ENCODE peak calls at places on chromosomes 12 and 14, in six cellular contexts. N, A, Q, S, G and U are unnamed samples.
A peak's percentile ranks its signal among the peaks of the same experiment; 100 is the strongest.

GRCh38 chr14:96053600-96054381 is 14.6 kb downstream of the C14orf132 start:
- ATAC-seq in S (no peak), G (no peak), N (peak; percentile 94), Q (no peak), A (no peak), U (peak; percentile 97)

GRCh38 chr12:49010092-49010668 is 8.4 kb downstream of the PRKAG1 start:
- ATAC-seq in Q (no peak), N (no peak), A (no peak), S (no peak), G (no peak), U (no peak)

GRCh38 chr12:57864382-57864781 is 17.9 kb upstream of the CTDSP2 start:
- ATAC-seq in Q (peak; percentile 9), G (peak; percentile 51), N (peak; percentile 28), A (peak; percentile 24), S (no peak), U (no peak)

GRCh38 chr12:45165284-45165683 is 50.6 kb upstream of the ANO6 start:
- ATAC-seq in Q (no peak), A (no peak), S (no peak), N (no peak), G (no peak), U (no peak)

GRCh38 chr12:123445388-123446344 is 9.2 kb upstream of the RILPL2 start:
- ATAC-seq in Q (no peak), A (no peak), G (no peak), S (no peak), N (peak; percentile 56), U (peak; percentile 59)

GRCh38 chr12:89468648-89469326 is 55.8 kb downstream of the GALNT4 start:
- ATAC-seq in G (no peak), N (no peak), A (no peak), S (peak; percentile 88), Q (no peak), U (no peak)

GRCh38 chr14:56482306-56482705 is 97.3 kb upstream of the TMEM260 start:
- ATAC-seq in A (peak; percentile 90), G (peak; percentile 53), S (peak; percentile 62), Q (peak; percentile 69), N (no peak), U (no peak)

GRCh38 chr12:55658635-55659391 is 22.1 kb downstream of the OR10P1 start:
- ATAC-seq in G (no peak), N (no peak), S (no peak), A (no peak), Q (no peak), U (no peak)

GRCh38 chr14:31096255-31096654 is 70.1 kb upstream of the STRN3 start:
- ATAC-seq in Q (peak; percentile 16), G (no peak), N (no peak), S (no peak), A (no peak), U (no peak)

GRCh38 chr14:68580676-68581075 is 212.2 kb downstream of the ZFP36L1 start:
- ATAC-seq in N (no peak), G (no peak), Q (no peak), S (no peak), A (no peak), U (no peak)

GRCh38 chr14:50321009-50321660 is 9.0 kb downstream of the DMAC2L start:
- ATAC-seq in A (peak; percentile 98), G (peak; percentile 96), N (peak; percentile 98), S (peak; percentile 91), Q (peak; percentile 96), U (peak; percentile 94)

GRCh38 chr14:76762617-76763361 is 1.5 kb downstream of the VASH1 start:
- ATAC-seq in Q (no peak), A (no peak), G (no peak), S (no peak), N (peak; percentile 30), U (no peak)

GRCh38 chr12:132236129-132236929 is 92.1 kb downstream of the NOC4L start:
- ATAC-seq in S (no peak), Q (no peak), A (no peak), N (no peak), G (no peak), U (no peak)

GRCh38 chr12:42774238-42774637 is 184.7 kb upstream of the PRICKLE1 start:
- ATAC-seq in N (no peak), S (no peak), A (no peak), G (no peak), Q (no peak), U (no peak)

GRCh38 chr14:77654001-77654431 is 37.6 kb upstream of the SPTLC2 start:
- ATAC-seq in Q (no peak), N (no peak), A (no peak), S (peak; percentile 18), G (peak; percentile 73), U (no peak)

GRCh38 chr12:15038137-15038536 is 65.3 kb downstream of the PDE6H start:
- ATAC-seq in G (no peak), S (no peak), N (no peak), Q (no peak), A (no peak), U (no peak)

GRCh38 chr12:69649529-69649928 is 38.8 kb upstream of the LRRC10 start:
- ATAC-seq in Q (no peak), N (no peak), A (no peak), S (no peak), G (no peak), U (no peak)

DNA sequence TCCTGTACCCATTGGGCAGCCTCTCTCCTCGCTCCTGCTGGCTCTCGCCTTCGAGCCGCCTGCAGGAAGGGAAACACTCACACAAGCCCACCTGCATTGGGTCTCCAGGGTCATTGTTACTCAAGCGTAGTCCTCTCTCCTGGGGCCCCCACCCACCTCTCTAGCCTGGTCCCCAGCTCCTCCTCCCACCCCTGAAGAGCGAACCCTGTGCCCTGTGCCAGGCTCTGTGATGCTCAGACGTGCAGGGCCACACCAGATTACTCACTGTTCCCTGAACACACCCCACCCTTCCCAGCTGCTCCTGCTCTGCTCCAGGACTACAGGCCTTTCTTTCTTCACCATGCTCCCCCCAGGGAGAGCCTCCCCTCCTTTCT is 88.1 kb downstream of the NINJ2 start:
- ATAC-seq in G (no peak), Q (no peak), N (peak; percentile 29), A (no peak), S (no peak), U (no peak)
- H3K4me1 ChIP-seq in G (peaks cover 88% of the 10 kb centered on the region), Q (peaks cover 41% of the 10 kb centered on the region), N (peaks cover 48% of the 10 kb centered on the region), A (peaks cover 61% of the 10 kb centered on the region), S (peaks cover 10% of the 10 kb centered on the region), U (peaks cover 62% of the 10 kb centered on the region)

GRCh38 chr14:24940213-24940783 is 109.6 kb downstream of the STXBP6 start:
- ATAC-seq in Q (no peak), S (peak; percentile 71), N (no peak), G (no peak), A (no peak), U (no peak)

GRCh38 chr14:24944800-24945199 is 105.1 kb downstream of the STXBP6 start:
- ATAC-seq in S (no peak), G (no peak), N (no peak), Q (no peak), A (no peak), U (no peak)

GRCh38 chr14:24941719-24942118 is 108.2 kb downstream of the STXBP6 start:
- ATAC-seq in A (no peak), N (no peak), S (peak; percentile 36), G (peak; percentile 36), Q (no peak), U (no peak)

GRCh38 chr14:24938593-24938992 is 111.4 kb downstream of the STXBP6 start:
- ATAC-seq in Q (no peak), S (no peak), G (no peak), N (no peak), A (no peak), U (no peak)

DNA sequence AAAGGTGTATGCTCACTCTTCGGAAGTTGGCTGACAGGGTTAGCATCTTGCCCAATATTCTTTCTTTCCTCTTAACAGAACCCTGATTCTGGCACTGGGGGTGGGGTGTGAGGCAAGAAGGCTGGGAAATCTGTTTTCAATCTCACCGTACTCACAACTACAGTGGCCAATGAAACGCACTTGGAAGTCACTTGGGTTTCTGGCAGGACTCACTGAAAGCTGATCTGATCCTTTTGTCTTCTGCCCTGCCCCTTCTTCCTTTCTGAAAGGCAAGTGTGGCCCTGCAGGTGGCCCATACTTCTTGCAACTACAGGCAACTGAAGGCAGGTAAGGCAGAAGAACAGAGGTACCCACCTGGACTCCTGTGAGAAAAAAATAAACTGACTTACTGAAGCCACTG is 106.9 kb downstream of the STXBP6 start:
- ATAC-seq in N (peak; percentile 67), A (no peak), S (peak; percentile 23), G (no peak), Q (no peak), U (peak; percentile 92)
- TF ChIP-seq POLR2AphosphoS5 in N (no peak), A (no peak), S (no peak), G (no peak), Q (no peak), U (no peak)

GRCh38 chr12:110449799-110450497 is at the start of gene ARPC3:
- ATAC-seq in G (peak; percentile 97), S (peak; percentile 98), N (peak; percentile 100), Q (peak; percentile 97), A (peak; percentile 95), U (peak; percentile 99)
- TF ChIP-seq POLR2A in G (peak; percentile 73), S (peak; percentile 90), N (no peak), Q (peak; percentile 94), A (peak; percentile 50), U (peak; percentile 29)

DNA sequence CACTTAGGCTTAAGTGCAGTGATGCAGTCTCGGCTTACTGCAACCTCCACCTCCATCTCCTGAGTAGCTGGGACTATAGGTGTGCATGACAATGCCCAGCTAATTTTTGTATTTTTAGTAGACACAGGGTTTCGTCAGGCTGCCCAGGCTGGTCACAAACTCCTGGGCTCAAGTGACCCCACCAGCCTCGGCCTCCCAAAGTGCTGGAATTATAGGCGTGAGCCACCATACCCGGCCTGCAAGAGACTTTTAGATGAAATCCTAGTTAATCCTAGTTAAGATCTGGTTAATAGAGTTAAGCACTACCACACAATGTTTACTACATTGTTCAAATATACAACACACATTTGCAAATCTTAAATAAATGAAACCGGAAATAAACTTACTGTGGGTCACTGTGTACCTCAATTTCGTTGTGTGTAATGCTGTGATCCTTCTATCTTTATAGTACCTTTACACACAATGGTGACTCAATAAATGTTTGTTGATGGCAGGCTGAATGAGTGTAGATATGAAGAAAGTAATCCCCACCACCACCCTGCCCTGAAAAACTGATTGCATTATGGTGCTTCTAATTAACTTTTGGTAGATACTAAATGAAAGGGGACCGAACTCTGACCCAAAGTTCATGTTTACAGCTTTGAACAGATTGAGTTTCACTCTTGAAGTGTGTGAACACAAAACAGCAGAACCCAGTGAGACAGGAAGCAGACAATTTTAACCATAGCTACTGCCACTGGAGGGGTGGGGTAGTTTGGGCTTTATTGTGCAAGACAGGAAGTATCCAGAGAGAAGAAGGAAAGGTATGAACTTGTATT is 196.7 kb upstream of the AMIGO2 start:
- ATAC-seq in Q (peak; percentile 69), N (peak; percentile 75), G (peak; percentile 51), S (peak; percentile 84), A (no peak), U (peak; percentile 76)
- H3K4me1 ChIP-seq in Q (peaks cover 57% of the 10 kb centered on the region), N (peaks cover 24% of the 10 kb centered on the region), G (peaks cover 12% of the 10 kb centered on the region), S (peaks cover 5% of the 10 kb centered on the region), A (peaks cover 57% of the 10 kb centered on the region), U (no peaks in the 10 kb centered on the region)